ENCODE peak calls at places on chromosomes 2 and 18, in ten cellular contexts. B is thoracic aorta, V is hepatocyte, H is left ventricle myocardium inferior, O is psoas muscle, M is adrenal gland, S is stomach, K is colonic mucosa, W is A549, G is neural progenitor cell. U is an unnamed sample. For H3K4me1, the result is how much of the 10 kb centered on the place peaks cover.

GRCh38 chr2:148999451-148999891 is 39.0 kb upstream of the LYPD6B start:
- DNase-seq in O (no peak), H (no peak), B (no peak), M (no peak), W (no peak), K (peak), V (peak), S (no peak), G (peak), U (no peak)

GRCh38 chr2:27099334-27099955 is 12.9 kb downstream of the KHK start:
- DNase-seq in S (no peak), G (no peak), W (no peak), M (no peak), O (no peak), B (no peak), K (no peak), V (no peak), H (no peak), U (no peak)

GRCh38 chr2:42923632-42924425 is 131.4 kb upstream of the HAAO start:
- DNase-seq in B (no peak), W (no peak), V (no peak), M (no peak), O (no peak), H (no peak), S (no peak), K (no peak), G (no peak), U (no peak)

GRCh38 chr2:139354518-139354917 is 574.3 kb upstream of the NXPH2 start:
- DNase-seq in B (no peak), O (no peak), M (no peak), K (no peak), G (no peak), H (no peak), V (no peak), S (no peak), W (no peak), U (no peak)

GRCh38 chr18:12882416-12882815 is 1.6 kb downstream of the PTPN2 start:
- DNase-seq in H (no peak), B (no peak), V (no peak), G (no peak), K (no peak), W (no peak), M (no peak), S (no peak), O (no peak), U (no peak)

GRCh38 chr2:200609027-200609614 is 23.3 kb downstream of the AOX1 start:
- DNase-seq in W (peak), B (no peak), S (no peak), G (no peak), H (no peak), O (peak), M (peak), V (no peak), K (no peak), U (no peak)

GRCh38 chr2:8003462-8004075 is 678.3 kb upstream of the ID2 start:
- DNase-seq in O (peak), B (peak), H (peak), M (peak), K (no peak), G (no peak), S (no peak), W (no peak), V (peak), U (peak)

GRCh38 chr18:27843783-27844415 is 333.0 kb downstream of the CDH2 start:
- DNase-seq in V (no peak), M (no peak), B (no peak), G (no peak), O (no peak), W (peak), H (no peak), K (no peak), S (no peak), U (no peak)

GRCh38 chr2:189249171-189249570 is 69.6 kb upstream of the COL5A2 start:
- DNase-seq in B (no peak), K (no peak), H (no peak), S (no peak), V (no peak), G (no peak), W (no peak), M (no peak), O (no peak), U (no peak)

GRCh38 chr2:105769504-105769903 is 24.8 kb downstream of the NCK2 start:
- DNase-seq in K (no peak), S (no peak), W (no peak), O (no peak), G (peak), B (no peak), H (no peak), V (peak), M (no peak), U (no peak)
- TF ChIP-seq CTCF in K (no peak), S (no peak), W (no peak), O (peak), G (peak), B (no peak), H (no peak), V (peak), M (no peak), U (no peak)

GRCh38 chr2:177169810-177170514 is 42.6 kb upstream of the HNRNPA3 start:
- DNase-seq in B (no peak), S (no peak), W (no peak), G (no peak), H (no peak), V (peak), K (no peak), M (no peak), O (no peak), U (no peak)
- H3K4me1 ChIP-seq in B (under half), S (half or more), W (half or more), G (under half), H (under half), V (under half), K (under half), M (under half), O (under half), U (under half)

GRCh38 chr2:10137053-10137843 is 14.7 kb downstream of the RRM2 start:
- DNase-seq in V (no peak), W (no peak), S (no peak), K (no peak), B (no peak), H (no peak), O (no peak), M (no peak), G (no peak), U (no peak)
- H3K4me3 ChIP-seq in V (no peak), W (no peak), S (no peak), K (no peak), B (no peak), H (no peak), O (no peak), M (no peak), G (no peak), U (no peak)

GRCh38 chr2:31997653-31998052 is 13.2 kb downstream of the MEMO1 start:
- DNase-seq in W (no peak), B (no peak), K (no peak), H (no peak), S (no peak), V (no peak), O (no peak), M (no peak), G (no peak), U (no peak)

GRCh38 chr2:31999438-31999837 is 11.4 kb downstream of the MEMO1 start:
- DNase-seq in K (no peak), M (no peak), B (no peak), W (no peak), S (no peak), O (no peak), G (no peak), H (no peak), V (no peak), U (no peak)

GRCh38 chr2:32002406-32002805 is 8.4 kb downstream of the MEMO1 start:
- DNase-seq in O (no peak), S (no peak), B (no peak), W (no peak), H (no peak), G (no peak), V (no peak), K (no peak), M (no peak), U (no peak)

GRCh38 chr2:31996571-31997150 is 14.1 kb downstream of the MEMO1 start:
- DNase-seq in K (no peak), O (no peak), W (no peak), G (no peak), V (no peak), H (no peak), S (no peak), B (no peak), M (no peak), U (no peak)

DNA sequence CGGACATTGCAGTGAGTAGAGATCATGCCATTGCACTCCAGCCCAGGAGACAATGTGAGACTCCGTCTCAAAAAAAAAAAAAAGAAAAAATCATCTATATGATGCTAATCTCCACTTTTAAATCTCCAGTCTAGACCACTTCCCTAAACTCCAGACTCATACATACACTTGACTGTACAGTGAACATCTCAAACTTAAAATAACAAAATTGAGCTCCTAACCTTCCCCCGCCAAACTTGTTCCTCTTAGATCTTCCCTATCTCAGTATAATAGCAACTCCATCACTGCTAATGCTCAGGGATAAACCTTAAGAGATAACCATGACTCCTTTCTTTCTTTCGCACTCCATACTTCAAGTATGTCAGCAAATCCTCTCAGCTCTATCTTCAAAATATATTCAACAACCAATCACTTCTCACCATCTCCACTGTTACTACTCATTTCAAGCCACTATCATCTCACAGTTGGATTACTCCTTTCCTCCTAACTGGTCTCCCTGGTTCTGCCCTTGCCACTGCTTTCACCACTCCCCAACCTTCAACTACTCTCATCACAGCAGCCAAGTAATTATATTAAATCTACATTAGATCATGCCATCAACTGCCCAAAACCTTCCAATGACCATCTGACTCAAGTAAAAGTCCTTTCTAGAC is 12.0 kb downstream of the MEMO1 start:
- DNase-seq in M (no peak), W (no peak), H (no peak), G (no peak), K (no peak), O (no peak), B (no peak), V (no peak), S (no peak), U (no peak)
- TF ChIP-seq CTCF in M (no peak), W (no peak), H (no peak), G (no peak), K (no peak), O (no peak), B (no peak), V (no peak), S (no peak), U (no peak)

GRCh38 chr2:173956454-173956853 is 8.7 kb downstream of the SP3 start:
- DNase-seq in M (no peak), K (no peak), O (no peak), G (no peak), S (no peak), H (no peak), V (no peak), W (no peak), B (no peak), U (no peak)
- H3K4me1 ChIP-seq in M (under half), K (under half), O (half or more), G (under half), S (half or more), H (half or more), V (under half), W (under half), B (half or more), U (under half)

GRCh38 chr2:25856377-25856776 is 21.9 kb downstream of the ASXL2 start:
- DNase-seq in H (no peak), O (no peak), M (no peak), G (peak), S (no peak), W (no peak), B (no peak), K (no peak), V (no peak), U (no peak)

GRCh38 chr2:25853038-25853638 is 25.1 kb downstream of the ASXL2 start:
- DNase-seq in M (no peak), V (no peak), W (no peak), O (no peak), H (no peak), S (no peak), B (no peak), G (no peak), K (no peak), U (no peak)

GRCh38 chr2:25854613-25855012 is 23.7 kb downstream of the ASXL2 start:
- DNase-seq in S (no peak), W (no peak), G (no peak), B (no peak), K (no peak), H (no peak), O (no peak), V (no peak), M (peak), U (no peak)

GRCh38 chr2:25855065-25855464 is 23.2 kb downstream of the ASXL2 start:
- DNase-seq in K (no peak), V (no peak), H (no peak), O (no peak), G (no peak), S (no peak), M (no peak), B (no peak), W (no peak), U (no peak)

DNA sequence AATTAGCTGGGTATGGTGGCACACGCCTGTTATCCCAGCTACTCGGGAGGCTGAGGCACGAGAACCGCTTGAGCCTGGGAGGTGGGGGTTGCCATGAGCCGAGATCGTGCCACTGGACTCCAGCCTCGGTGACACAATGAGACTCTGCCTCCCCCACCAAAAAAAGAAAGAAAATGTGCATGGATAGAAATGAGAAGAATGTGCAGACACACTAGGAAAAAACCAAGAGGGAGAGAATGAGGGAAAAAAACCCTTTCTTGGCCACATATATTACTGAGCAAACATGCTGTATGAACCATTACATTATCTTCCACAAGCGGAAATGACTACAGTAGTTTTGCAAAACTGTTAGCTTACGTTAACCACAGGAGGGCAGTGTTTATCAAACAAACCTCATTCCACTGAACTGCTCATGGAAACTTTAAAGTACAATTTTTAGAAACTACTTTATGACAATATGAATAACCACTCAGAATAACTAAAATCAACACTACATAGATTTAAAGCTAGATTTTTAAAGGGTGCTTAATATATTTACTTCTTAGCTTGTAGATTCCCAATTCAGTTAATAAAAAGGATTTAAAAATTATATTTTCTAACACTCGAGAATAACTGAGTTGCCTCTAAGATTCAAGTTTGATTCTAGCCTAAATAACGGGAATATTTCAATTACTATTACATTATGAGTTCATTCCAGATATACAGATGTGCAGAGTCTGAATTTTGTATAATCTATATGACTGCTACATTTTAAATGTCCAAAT is 26.4 kb downstream of the ASXL2 start:
- DNase-seq in V (peak), B (no peak), W (peak), O (no peak), M (peak), H (no peak), K (peak), G (peak), S (no peak), U (no peak)
- H3K4me3 ChIP-seq in V (no peak), B (peak), W (peak), O (peak), M (no peak), H (no peak), K (no peak), G (no peak), S (no peak), U (no peak)

GRCh38 chr2:235979753-235980459 is 188.3 kb downstream of the GBX2 start:
- DNase-seq in H (no peak), S (no peak), W (no peak), V (no peak), G (no peak), O (no peak), B (no peak), M (no peak), K (no peak), U (peak)

GRCh38 chr2:235978022-235978421 is 190.2 kb downstream of the GBX2 start:
- DNase-seq in B (no peak), S (no peak), V (no peak), K (no peak), H (no peak), M (no peak), W (no peak), G (no peak), O (no peak), U (no peak)

GRCh38 chr2:235984552-235984951 is 183.6 kb downstream of the GBX2 start:
- DNase-seq in W (no peak), G (no peak), V (no peak), H (no peak), M (no peak), K (no peak), S (no peak), B (no peak), O (no peak), U (no peak)

GRCh38 chr2:235983016-235983415 is 185.2 kb downstream of the GBX2 start:
- DNase-seq in H (no peak), O (no peak), G (no peak), K (no peak), B (no peak), W (no peak), V (no peak), M (no peak), S (no peak), U (no peak)

GRCh38 chr2:235981629-235982028 is 186.6 kb downstream of the GBX2 start:
- DNase-seq in M (no peak), O (no peak), H (no peak), S (no peak), K (no peak), G (peak), V (no peak), B (no peak), W (no peak), U (no peak)
- TF ChIP-seq CTCF in M (no peak), O (no peak), H (no peak), S (no peak), K (no peak), G (peak), V (no peak), B (no peak), W (no peak), U (no peak)

DNA sequence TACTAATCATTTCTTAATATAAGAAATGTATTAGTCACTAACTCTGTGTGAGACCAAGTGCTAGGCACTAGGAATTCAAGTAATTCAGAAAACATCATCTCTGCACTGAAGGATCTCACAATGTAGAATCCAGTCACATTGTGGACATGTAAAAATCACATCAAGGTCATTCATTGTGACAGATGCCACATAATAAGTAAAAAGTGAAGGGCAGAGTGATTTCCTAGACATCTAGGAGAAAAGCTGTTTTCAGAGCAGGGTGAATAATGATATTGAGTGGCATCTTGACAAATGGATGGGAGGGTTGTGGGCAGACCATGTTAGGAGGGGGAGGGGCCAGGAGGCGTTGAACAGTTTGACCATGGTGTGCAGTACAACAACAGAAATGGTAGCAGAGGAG is 93.8 kb downstream of the DTNA start:
- DNase-seq in S (no peak), G (no peak), K (no peak), B (no peak), H (no peak), W (no peak), M (no peak), O (no peak), V (no peak), U (no peak)
- H3K4me1 ChIP-seq in S (under half), G (under half), K (under half), B (under half), H (under half), W (under half), M (under half), O (under half), V (under half), U (under half)

GRCh38 chr2:36663314-36663713 is 33.2 kb upstream of the VIT start:
- DNase-seq in K (no peak), O (no peak), M (no peak), B (no peak), W (no peak), V (no peak), H (no peak), G (no peak), S (no peak), U (no peak)

GRCh38 chr2:36659872-36660312 is 36.6 kb upstream of the VIT start:
- DNase-seq in M (no peak), K (no peak), O (no peak), S (no peak), B (no peak), V (peak), G (no peak), W (peak), H (no peak), U (no peak)

GRCh38 chr2:36662638-36663037 is 33.9 kb upstream of the VIT start:
- DNase-seq in H (no peak), V (no peak), M (no peak), G (no peak), B (no peak), O (no peak), W (no peak), S (no peak), K (no peak), U (no peak)

GRCh38 chr2:36667931-36668330 is 28.6 kb upstream of the VIT start:
- DNase-seq in V (no peak), W (no peak), G (peak), O (no peak), S (no peak), K (no peak), B (no peak), H (no peak), M (no peak), U (no peak)

GRCh38 chr2:36663851-36664715 is 32.4 kb upstream of the VIT start:
- DNase-seq in H (no peak), S (no peak), G (peak), O (no peak), V (peak), B (no peak), K (peak), M (peak), W (peak), U (peak)
- H3K4me3 ChIP-seq in H (no peak), S (no peak), G (no peak), O (peak), V (no peak), B (no peak), K (no peak), M (no peak), W (no peak), U (no peak)

U was measured in BE2C.